ENCODE peak calls at places on chromosomes 4 and X, in five cellular contexts. One of them, this sample, is unnamed.

GRCh38 chr4:67886281-67886680 is 2.5 kb upstream of the TMPRSS11D start:
- DNase-seq in lung: no peak
- DNase-seq in heart right ventricle: no peak
- DNase-seq in vagina: no peak
- DNase-seq in neural progenitor cell: no peak
- DNase-seq in this sample: no peak

GRCh38 chr4:16240300-16240699 is 14.0 kb upstream of the TAPT1 start:
- DNase-seq in lung: no peak
- DNase-seq in heart right ventricle: no peak
- DNase-seq in vagina: no peak
- DNase-seq in neural progenitor cell: no peak
- DNase-seq in this sample: no peak

GRCh38 chr4:83082777-83083176 is 31.8 kb downstream of the PLAC8 start:
- DNase-seq in lung: no peak
- DNase-seq in heart right ventricle: no peak
- DNase-seq in vagina: no peak
- DNase-seq in neural progenitor cell: no peak
- DNase-seq in this sample: no peak

GRCh38 chr4:154569028-154569427 is 6.2 kb downstream of the FGB start:
- DNase-seq in lung: no peak
- DNase-seq in heart right ventricle: no peak
- DNase-seq in vagina: no peak
- DNase-seq in neural progenitor cell: no peak
- DNase-seq in this sample: no peak

GRCh38 chr4:20331642-20332041 is 79.9 kb downstream of the SLIT2 start:
- DNase-seq in lung: no peak
- DNase-seq in heart right ventricle: no peak
- DNase-seq in vagina: no peak
- DNase-seq in neural progenitor cell: no peak
- DNase-seq in this sample: no peak

GRCh38 chrX:46381630-46382029 is 163.6 kb downstream of the ZNF674 start:
- DNase-seq in lung: no peak
- DNase-seq in heart right ventricle: no peak
- DNase-seq in vagina: no peak
- DNase-seq in neural progenitor cell: peak; percentile 47
- DNase-seq in this sample: no peak

GRCh38 chr4:139651282-139652194 is 14.1 kb upstream of the MGST2 start:
- DNase-seq in lung: peak; percentile 74
- DNase-seq in heart right ventricle: peak; percentile 76
- DNase-seq in vagina: no peak
- DNase-seq in neural progenitor cell: peak; percentile 79
- DNase-seq in this sample: peak; percentile 76

GRCh38 chr4:117324851-117325491 is 239.6 kb upstream of the TRAM1L1 start:
- DNase-seq in lung: no peak
- DNase-seq in heart right ventricle: no peak
- DNase-seq in vagina: no peak
- DNase-seq in neural progenitor cell: no peak
- DNase-seq in this sample: no peak

GRCh38 chrX:118975831-118976598 is 1.6 kb downstream of the LONRF3 start:
- DNase-seq in lung: peak; percentile 82
- DNase-seq in heart right ventricle: peak; percentile 74
- DNase-seq in vagina: peak; percentile 94
- DNase-seq in neural progenitor cell: peak; percentile 44
- DNase-seq in this sample: peak; percentile 71

GRCh38 chr4:21211836-21212235 is 511.6 kb downstream of the PACRGL start:
- DNase-seq in lung: no peak
- DNase-seq in heart right ventricle: no peak
- DNase-seq in vagina: no peak
- DNase-seq in neural progenitor cell: no peak
- DNase-seq in this sample: no peak

GRCh38 chr4:98653006-98653405 is 5.4 kb downstream of the TSPAN5 start:
- DNase-seq in lung: no peak
- DNase-seq in heart right ventricle: no peak
- DNase-seq in vagina: no peak
- DNase-seq in neural progenitor cell: no peak
- DNase-seq in this sample: no peak

GRCh38 chrX:14357314-14357713 is 172.0 kb upstream of the GLRA2 start:
- DNase-seq in lung: no peak
- DNase-seq in heart right ventricle: no peak
- DNase-seq in vagina: no peak
- DNase-seq in neural progenitor cell: no peak
- DNase-seq in this sample: no peak

GRCh38 chr4:131584587-131584986 is 1564.5 kb upstream of the PCDH10 start:
- DNase-seq in lung: no peak
- DNase-seq in heart right ventricle: no peak
- DNase-seq in vagina: no peak
- DNase-seq in neural progenitor cell: no peak
- DNase-seq in this sample: no peak

GRCh38 chr4:184992422-184992821 is 25.9 kb upstream of the HELT start:
- DNase-seq in lung: no peak
- DNase-seq in heart right ventricle: no peak
- DNase-seq in vagina: no peak
- DNase-seq in neural progenitor cell: no peak
- DNase-seq in this sample: no peak

GRCh38 chr4:26157541-26157940 is 163.3 kb upstream of the RBPJ start:
- DNase-seq in lung: no peak
- DNase-seq in heart right ventricle: no peak
- DNase-seq in vagina: no peak
- DNase-seq in neural progenitor cell: no peak
- DNase-seq in this sample: no peak

GRCh38 chr4:4392501-4393183 is 5.7 kb downstream of the NSG1 start:
- DNase-seq in lung: no peak
- DNase-seq in heart right ventricle: no peak
- DNase-seq in vagina: no peak
- DNase-seq in neural progenitor cell: no peak
- DNase-seq in this sample: no peak

GRCh38 chr4:88446124-88446523 is 10.8 kb upstream of the HERC5 start:
- DNase-seq in lung: no peak
- DNase-seq in heart right ventricle: no peak
- DNase-seq in vagina: no peak
- DNase-seq in neural progenitor cell: no peak
- DNase-seq in this sample: no peak

GRCh38 chr4:156888762-156889161 is 82.8 kb downstream of the PDGFC start:
- DNase-seq in lung: no peak
- DNase-seq in heart right ventricle: no peak
- DNase-seq in vagina: no peak
- DNase-seq in neural progenitor cell: no peak
- DNase-seq in this sample: no peak

GRCh38 chr4:128768373-128768996 is 41.0 kb upstream of the JADE1 start:
- DNase-seq in lung: no peak
- DNase-seq in heart right ventricle: no peak
- DNase-seq in vagina: no peak
- DNase-seq in neural progenitor cell: no peak
- DNase-seq in this sample: no peak

GRCh38 chr4:26281876-26282275 is 38.9 kb upstream of the RBPJ start:
- DNase-seq in lung: no peak
- DNase-seq in heart right ventricle: no peak
- DNase-seq in vagina: no peak
- DNase-seq in neural progenitor cell: no peak
- DNase-seq in this sample: no peak

GRCh38 chr4:143711543-143712159 is 11.2 kb upstream of the FREM3 start:
- DNase-seq in lung: no peak
- DNase-seq in heart right ventricle: no peak
- DNase-seq in vagina: no peak
- DNase-seq in neural progenitor cell: peak; percentile 38
- DNase-seq in this sample: no peak

GRCh38 chrX:102840871-102841705 is 96.0 kb upstream of the RAB40AL start:
- DNase-seq in lung: no peak
- DNase-seq in heart right ventricle: no peak
- DNase-seq in vagina: no peak
- DNase-seq in neural progenitor cell: peak; percentile 33
- DNase-seq in this sample: no peak

GRCh38 chr4:127730142-127730913 is at the start of gene SLC25A31:
- DNase-seq in lung: no peak
- DNase-seq in heart right ventricle: no peak
- DNase-seq in vagina: no peak
- DNase-seq in neural progenitor cell: no peak
- DNase-seq in this sample: no peak

GRCh38 chr4:78938474-78938867 is 767 bp downstream of the PAQR3 start:
- DNase-seq in lung: no peak
- DNase-seq in heart right ventricle: no peak
- DNase-seq in vagina: no peak
- DNase-seq in neural progenitor cell: no peak
- DNase-seq in this sample: no peak

GRCh38 chr4:41209187-41209586 is 5.2 kb downstream of the APBB2 start:
- DNase-seq in lung: no peak
- DNase-seq in heart right ventricle: no peak
- DNase-seq in vagina: no peak
- DNase-seq in neural progenitor cell: no peak
- DNase-seq in this sample: peak; percentile 23

GRCh38 chr4:10106421-10107039 is 10.1 kb downstream of the WDR1 start:
- DNase-seq in lung: peak; percentile 69
- DNase-seq in heart right ventricle: no peak
- DNase-seq in vagina: no peak
- DNase-seq in neural progenitor cell: no peak
- DNase-seq in this sample: no peak

GRCh38 chr4:10104991-10105276 is 11.7 kb downstream of the WDR1 start:
- DNase-seq in lung: no peak
- DNase-seq in heart right ventricle: no peak
- DNase-seq in vagina: no peak
- DNase-seq in neural progenitor cell: no peak
- DNase-seq in this sample: no peak

GRCh38 chr4:10104211-10104990 is 12.2 kb downstream of the WDR1 start:
- DNase-seq in lung: no peak
- DNase-seq in heart right ventricle: no peak
- DNase-seq in vagina: no peak
- DNase-seq in neural progenitor cell: peak; percentile 62
- DNase-seq in this sample: no peak

GRCh38 chr4:10105920-10106319 is 10.7 kb downstream of the WDR1 start:
- DNase-seq in lung: no peak
- DNase-seq in heart right ventricle: no peak
- DNase-seq in vagina: no peak
- DNase-seq in neural progenitor cell: no peak
- DNase-seq in this sample: no peak

DNA sequence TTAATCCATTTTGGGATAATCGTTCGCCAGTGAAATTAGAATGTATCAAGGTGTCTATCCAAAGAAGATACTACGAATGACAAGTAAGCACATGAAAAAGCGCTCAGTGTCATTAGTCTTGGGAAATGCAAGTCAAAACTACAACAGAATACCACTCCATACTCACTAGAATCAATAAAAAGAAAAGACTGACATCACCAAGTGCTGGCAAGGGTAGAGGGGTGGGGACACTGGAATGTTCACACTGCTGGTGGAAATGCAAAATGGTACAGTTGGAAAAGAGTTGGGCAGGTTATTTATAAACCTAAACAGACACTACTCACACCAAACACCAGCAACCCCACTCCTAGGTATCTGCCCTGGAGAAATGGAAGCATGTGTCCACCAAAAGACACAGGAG is 11.2 kb downstream of the WDR1 start:
- DNase-seq in lung: no peak
- DNase-seq in heart right ventricle: no peak
- DNase-seq in vagina: no peak
- DNase-seq in neural progenitor cell: no peak
- DNase-seq in this sample: no peak
- TF ChIP-seq CTCF in lung: no peak
- TF ChIP-seq CTCF in heart right ventricle: no peak
- TF ChIP-seq CTCF in vagina: no peak
- TF ChIP-seq CTCF in neural progenitor cell: no peak
- TF ChIP-seq CTCF in this sample: no peak

GRCh38 chrX:10603612-10604011 is 16.8 kb downstream of the MID1 start:
- DNase-seq in lung: no peak
- DNase-seq in heart right ventricle: no peak
- DNase-seq in vagina: no peak
- DNase-seq in neural progenitor cell: no peak
- DNase-seq in this sample: no peak

GRCh38 chrX:10611441-10612090 is 8.8 kb downstream of the MID1 start:
- DNase-seq in lung: no peak
- DNase-seq in heart right ventricle: no peak
- DNase-seq in vagina: no peak
- DNase-seq in neural progenitor cell: no peak
- DNase-seq in this sample: no peak

GRCh38 chrX:10607233-10607632 is 13.2 kb downstream of the MID1 start:
- DNase-seq in lung: no peak
- DNase-seq in heart right ventricle: no peak
- DNase-seq in vagina: no peak
- DNase-seq in neural progenitor cell: no peak
- DNase-seq in this sample: no peak

GRCh38 chrX:10612215-10612614 is 8.2 kb downstream of the MID1 start:
- DNase-seq in lung: no peak
- DNase-seq in heart right ventricle: no peak
- DNase-seq in vagina: no peak
- DNase-seq in neural progenitor cell: no peak
- DNase-seq in this sample: no peak

DNA sequence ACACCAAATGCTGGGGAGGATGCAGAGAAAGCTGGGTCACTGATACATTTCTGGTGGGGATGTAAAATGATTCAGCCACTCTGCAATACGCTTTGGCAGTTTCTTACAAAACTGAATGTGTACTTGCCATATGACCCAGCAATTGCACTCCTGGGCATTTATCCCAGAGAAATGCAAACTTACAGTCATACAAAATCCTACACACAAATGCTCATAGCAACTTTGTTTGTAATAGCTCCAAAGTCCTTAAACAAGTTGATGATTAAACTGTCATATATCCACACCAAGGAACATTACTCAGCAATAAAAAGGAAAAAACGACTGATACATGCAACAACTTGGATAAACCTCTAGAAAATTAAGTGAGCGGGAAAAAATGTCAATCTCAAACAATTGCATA is 12.3 kb downstream of the MID1 start:
- DNase-seq in lung: no peak
- DNase-seq in heart right ventricle: no peak
- DNase-seq in vagina: no peak
- DNase-seq in neural progenitor cell: no peak
- DNase-seq in this sample: no peak
- H3K4me1 ChIP-seq in lung: no peaks in the 10 kb centered on the region
- H3K4me1 ChIP-seq in heart right ventricle: no peaks in the 10 kb centered on the region
- H3K4me1 ChIP-seq in vagina: no peaks in the 10 kb centered on the region
- H3K4me1 ChIP-seq in neural progenitor cell: peaks cover 35% of the 10 kb centered on the region
- H3K4me1 ChIP-seq in this sample: peaks cover 3% of the 10 kb centered on the region

GRCh38 chrX:10666102-10666501 is 45.7 kb upstream of the MID1 start:
- DNase-seq in lung: no peak
- DNase-seq in heart right ventricle: no peak
- DNase-seq in vagina: no peak
- DNase-seq in neural progenitor cell: no peak
- DNase-seq in this sample: no peak
- H3K36me3 ChIP-seq in lung: no peaks in the 10 kb centered on the region
- H3K36me3 ChIP-seq in heart right ventricle: no peaks in the 10 kb centered on the region
- H3K36me3 ChIP-seq in vagina: no peaks in the 10 kb centered on the region
- H3K36me3 ChIP-seq in neural progenitor cell: no peaks in the 10 kb centered on the region
- H3K36me3 ChIP-seq in this sample: no peaks in the 10 kb centered on the region

GRCh38 chr4:2186865-2187172 is 55.1 kb downstream of the HAUS3 start:
- DNase-seq in lung: no peak
- DNase-seq in heart right ventricle: no peak
- DNase-seq in vagina: no peak
- DNase-seq in neural progenitor cell: no peak
- DNase-seq in this sample: no peak

GRCh38 chr4:2183394-2183793 is 58.5 kb downstream of the HAUS3 start:
- DNase-seq in lung: no peak
- DNase-seq in heart right ventricle: no peak
- DNase-seq in vagina: no peak
- DNase-seq in neural progenitor cell: no peak
- DNase-seq in this sample: no peak

GRCh38 chr4:2180410-2180809 is 61.5 kb downstream of the HAUS3 start:
- DNase-seq in lung: no peak
- DNase-seq in heart right ventricle: no peak
- DNase-seq in vagina: no peak
- DNase-seq in neural progenitor cell: no peak
- DNase-seq in this sample: no peak

GRCh38 chr4:2182981-2183380 is 58.9 kb downstream of the HAUS3 start:
- DNase-seq in lung: no peak
- DNase-seq in heart right ventricle: no peak
- DNase-seq in vagina: no peak
- DNase-seq in neural progenitor cell: no peak
- DNase-seq in this sample: no peak

GRCh38 chr4:2186133-2186864 is 55.6 kb downstream of the HAUS3 start:
- DNase-seq in lung: no peak
- DNase-seq in heart right ventricle: no peak
- DNase-seq in vagina: no peak
- DNase-seq in neural progenitor cell: peak; percentile 76
- DNase-seq in this sample: peak; percentile 51
- TF ChIP-seq CTCF in lung: no peak
- TF ChIP-seq CTCF in heart right ventricle: no peak
- TF ChIP-seq CTCF in vagina: no peak
- TF ChIP-seq CTCF in neural progenitor cell: peak; percentile 71
- TF ChIP-seq CTCF in this sample: peak; percentile 37